ENCODE peak calls at places on chromosomes 13 and 19, in four cellular contexts. One of them, this sample, is unnamed.
A peak's percentile ranks its signal among the peaks of the same experiment; 100 is the strongest.

GRCh38 chr13:107028751-107029150 is 460.8 kb upstream of the ARGLU1 start:
- DNase-seq in HepG2: no peak
- DNase-seq in K562: no peak
- DNase-seq in H1: no peak
- DNase-seq in this sample: no peak

GRCh38 chr19:53768401-53768800 is 55.7 kb downstream of the NLRP12 start:
- DNase-seq in HepG2: no peak
- DNase-seq in K562: no peak
- DNase-seq in H1: no peak
- DNase-seq in this sample: no peak

GRCh38 chr19:13297023-13297422 is 146.8 kb downstream of the IER2 start:
- DNase-seq in HepG2: no peak
- DNase-seq in K562: no peak
- DNase-seq in H1: no peak
- DNase-seq in this sample: no peak

GRCh38 chr13:77330009-77330471 is 3.1 kb upstream of the MYCBP2 start:
- DNase-seq in H1: no peak
- DNase-seq in K562: no peak
- DNase-seq in HepG2: no peak
- DNase-seq in this sample: no peak

GRCh38 chr13:114309086-114309485 is 5.2 kb upstream of the CHAMP1 start:
- DNase-seq in K562: no peak
- DNase-seq in HepG2: no peak
- DNase-seq in H1: no peak
- DNase-seq in this sample: no peak

GRCh38 chr19:10961073-10961762 is 388 bp downstream of the SMARCA4 start:
- DNase-seq in K562: peak; percentile 44
- DNase-seq in H1: no peak
- DNase-seq in HepG2: no peak
- DNase-seq in this sample: no peak

GRCh38 chr19:6412111-6412999 is 12.3 kb downstream of the KHSRP start:
- DNase-seq in K562: peak; percentile 73
- DNase-seq in HepG2: peak; percentile 49
- DNase-seq in H1: peak; percentile 57
- DNase-seq in this sample: no peak

GRCh38 chr19:17075860-17076538 is 422 bp downstream of the MYO9B start:
- DNase-seq in H1: no peak
- DNase-seq in HepG2: no peak
- DNase-seq in K562: peak; percentile 48
- DNase-seq in this sample: no peak

GRCh38 chr13:90448466-90449037 is 898.9 kb upstream of the MIR17HG start:
- DNase-seq in H1: no peak
- DNase-seq in HepG2: no peak
- DNase-seq in K562: no peak
- DNase-seq in this sample: no peak

GRCh38 chr19:482186-483041 is 13.9 kb upstream of the MADCAM1 start:
- DNase-seq in K562: no peak
- DNase-seq in H1: no peak
- DNase-seq in HepG2: no peak
- DNase-seq in this sample: no peak

GRCh38 chr13:74110053-74110452 is 24.2 kb downstream of the KLF12 start:
- DNase-seq in HepG2: no peak
- DNase-seq in K562: no peak
- DNase-seq in H1: no peak
- DNase-seq in this sample: no peak

GRCh38 chr19:11041966-11042627 is 47.2 kb upstream of the LDLR start:
- DNase-seq in HepG2: no peak
- DNase-seq in K562: no peak
- DNase-seq in H1: no peak
- DNase-seq in this sample: no peak

GRCh38 chr19:1408300-1409203 is 1.2 kb downstream of the DAZAP1 start:
- DNase-seq in HepG2: no peak
- DNase-seq in K562: peak; percentile 46
- DNase-seq in H1: no peak
- DNase-seq in this sample: no peak

GRCh38 chr19:16449330-16449961 is 22.3 kb downstream of the EPS15L1 start:
- DNase-seq in H1: no peak
- DNase-seq in K562: no peak
- DNase-seq in HepG2: no peak
- DNase-seq in this sample: peak; percentile 95

GRCh38 chr19:27776020-27776419 is 1436.9 kb downstream of the UQCRFS1 start:
- DNase-seq in HepG2: no peak
- DNase-seq in K562: no peak
- DNase-seq in H1: no peak
- DNase-seq in this sample: no peak

GRCh38 chr13:106284358-106284757 is 251.1 kb downstream of the EFNB2 start:
- DNase-seq in K562: no peak
- DNase-seq in HepG2: no peak
- DNase-seq in H1: no peak
- DNase-seq in this sample: no peak

GRCh38 chr13:61812286-61812685 is 396.6 kb upstream of the PCDH20 start:
- DNase-seq in H1: no peak
- DNase-seq in HepG2: no peak
- DNase-seq in K562: no peak
- DNase-seq in this sample: no peak

GRCh38 chr19:23762884-23763711 is 4.4 kb upstream of the ZNF681 start:
- DNase-seq in K562: peak; percentile 88
- DNase-seq in H1: peak; percentile 41
- DNase-seq in HepG2: no peak
- DNase-seq in this sample: peak; percentile 32

GRCh38 chr19:34041922-34042521 is 130.3 kb upstream of the LSM14A start:
- DNase-seq in K562: peak; percentile 56
- DNase-seq in HepG2: peak; percentile 36
- DNase-seq in H1: peak; percentile 25
- DNase-seq in this sample: no peak

GRCh38 chr19:55675661-55676354 is 782 bp downstream of the EPN1 start:
- DNase-seq in HepG2: no peak
- DNase-seq in H1: no peak
- DNase-seq in K562: no peak
- DNase-seq in this sample: no peak

GRCh38 chr19:55677572-55678028 is 2.6 kb downstream of the EPN1 start:
- DNase-seq in K562: peak; percentile 50
- DNase-seq in HepG2: no peak
- DNase-seq in H1: no peak
- DNase-seq in this sample: no peak

GRCh38 chr19:55674841-55675660 is at the start of gene EPN1:
- DNase-seq in K562: peak; percentile 97
- DNase-seq in H1: peak; percentile 81
- DNase-seq in HepG2: peak; percentile 91
- DNase-seq in this sample: peak; percentile 74

GRCh38 chr19:55676889-55677505 is 2.0 kb downstream of the EPN1 start:
- DNase-seq in K562: no peak
- DNase-seq in H1: no peak
- DNase-seq in HepG2: no peak
- DNase-seq in this sample: no peak

GRCh38 chr19:55676384-55676783 is 1.4 kb downstream of the EPN1 start:
- DNase-seq in H1: no peak
- DNase-seq in K562: no peak
- DNase-seq in HepG2: no peak
- DNase-seq in this sample: no peak
- TF ChIP-seq CTCF in H1: no peak
- TF ChIP-seq CTCF in K562: peak; percentile 4
- TF ChIP-seq CTCF in HepG2: no peak
- TF ChIP-seq CTCF in this sample: no peak

GRCh38 chr13:88648598-88649373 is 977.6 kb downstream of the SLITRK5 start:
- DNase-seq in H1: no peak
- DNase-seq in HepG2: no peak
- DNase-seq in K562: no peak
- DNase-seq in this sample: no peak
- TF ChIP-seq HDAC6 in H1: no peak
- TF ChIP-seq HDAC6 in HepG2: no peak
- TF ChIP-seq HDAC6 in K562: no peak
- TF ChIP-seq HDAC6 in this sample: no peak

DNA sequence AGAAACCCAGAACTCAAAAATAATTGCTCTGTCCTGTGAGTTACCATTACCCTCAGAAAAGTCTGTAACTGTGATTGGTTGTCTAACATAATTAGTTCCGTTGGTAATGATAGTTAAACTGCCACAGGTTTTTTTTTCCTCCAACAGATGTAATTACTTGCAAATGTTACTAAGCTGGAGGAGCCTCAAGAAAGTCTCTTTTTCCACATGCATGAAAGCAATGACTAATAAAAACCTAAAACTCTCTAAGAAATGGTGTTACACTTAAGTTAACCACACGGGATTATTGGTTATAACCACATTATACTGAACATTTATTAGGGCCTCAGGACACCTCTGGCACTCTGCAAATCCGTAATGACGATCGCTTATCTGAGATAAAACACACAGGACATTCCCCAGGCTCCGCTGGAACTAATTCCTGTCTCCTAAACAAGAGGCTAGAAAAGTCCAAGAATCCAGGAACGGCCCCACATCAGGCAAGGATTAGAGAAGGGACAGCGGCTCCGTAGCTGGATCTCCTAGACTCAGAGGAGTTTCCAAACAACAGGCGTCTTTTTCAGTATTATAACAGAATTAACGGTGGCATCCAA is 753 bp downstream of the ZNF235 start:
- DNase-seq in HepG2: no peak
- DNase-seq in K562: peak; percentile 20
- DNase-seq in H1: no peak
- DNase-seq in this sample: no peak
- TF ChIP-seq RAD21 in HepG2: no peak
- TF ChIP-seq RAD21 in K562: no peak
- TF ChIP-seq RAD21 in H1: no peak
- TF ChIP-seq RAD21 in this sample: no peak

GRCh38 chr13:66691149-66691548 is 539.0 kb downstream of the PCDH9 start:
- DNase-seq in HepG2: no peak
- DNase-seq in H1: no peak
- DNase-seq in K562: no peak
- DNase-seq in this sample: no peak
- TF ChIP-seq CTCF in HepG2: no peak
- TF ChIP-seq CTCF in H1: no peak
- TF ChIP-seq CTCF in K562: no peak
- TF ChIP-seq CTCF in this sample: no peak

This sample was measured in GM12878.